ENCODE peak calls at places on chromosome 17, in ten cellular contexts. U, Z, J, W, X, R, B, S, I and N are unnamed samples.

GRCh38 chr17:3970668-3971067 is 6.4 kb upstream of the ATP2A3 start:
- DNase-seq in U (no peak), Z (no peak), J (no peak), W (no peak), X (no peak), R (no peak), B (no peak), S (no peak), I (no peak), N (no peak)

GRCh38 chr17:78781339-78782304 is at the start of gene CYTH1:
- DNase-seq in U (peak; percentile 44), Z (peak; percentile 44), J (no peak), W (peak; percentile 45), X (no peak), R (no peak), B (peak; percentile 86), S (peak; percentile 56), I (no peak), N (peak; percentile 50)

GRCh38 chr17:40464392-40464855 is 21.2 kb downstream of the IGFBP4 start:
- DNase-seq in U (no peak), Z (no peak), J (no peak), W (no peak), X (no peak), R (no peak), B (no peak), S (no peak), I (no peak), N (no peak)

GRCh38 chr17:19021622-19022083 is 17.1 kb upstream of the FAM83G start:
- DNase-seq in U (no peak), Z (no peak), J (no peak), W (peak; percentile 45), X (no peak), R (no peak), B (no peak), S (peak; percentile 60), I (no peak), N (no peak)

GRCh38 chr17:76681222-76682137 is 29.3 kb downstream of the MXRA7 start:
- DNase-seq in U (peak; percentile 78), Z (peak; percentile 76), J (peak; percentile 64), W (peak; percentile 86), X (no peak), R (peak; percentile 68), B (peak; percentile 78), S (peak; percentile 73), I (peak; percentile 49), N (peak; percentile 84)

GRCh38 chr17:57541472-57542394 is 203.4 kb downstream of the CCDC182 start:
- DNase-seq in U (peak; percentile 71), Z (no peak), J (peak; percentile 60), W (peak; percentile 30), X (no peak), R (peak; percentile 94), B (no peak), S (no peak), I (no peak), N (no peak)

GRCh38 chr17:76529224-76529642 is 8.3 kb downstream of the CYGB start:
- DNase-seq in U (no peak), Z (no peak), J (peak; percentile 84), W (peak; percentile 39), X (peak; percentile 66), R (no peak), B (peak; percentile 86), S (no peak), I (peak; percentile 91), N (no peak)

GRCh38 chr17:35103271-35103670 is 16.4 kb downstream of the RAD51D start:
- DNase-seq in U (no peak), Z (no peak), J (no peak), W (no peak), X (no peak), R (no peak), B (no peak), S (no peak), I (no peak), N (no peak)

GRCh38 chr17:27376637-27377547 is 79.4 kb upstream of the KSR1 start:
- DNase-seq in U (no peak), Z (no peak), J (peak; percentile 38), W (peak; percentile 52), X (no peak), R (no peak), B (no peak), S (no peak), I (no peak), N (no peak)

GRCh38 chr17:36877774-36878173 is 59.5 kb upstream of the LHX1 start:
- DNase-seq in U (no peak), Z (no peak), J (no peak), W (no peak), X (no peak), R (no peak), B (no peak), S (no peak), I (no peak), N (no peak)

GRCh38 chr17:81491761-81492160 is 20.8 kb downstream of the ACTG1 start:
- DNase-seq in U (no peak), Z (no peak), J (no peak), W (no peak), X (no peak), R (peak; percentile 61), B (no peak), S (no peak), I (no peak), N (peak; percentile 13)

GRCh38 chr17:60256174-60256573 is 106.4 kb downstream of the CA4 start:
- DNase-seq in U (no peak), Z (no peak), J (no peak), W (no peak), X (no peak), R (no peak), B (no peak), S (no peak), I (no peak), N (no peak)

GRCh38 chr17:82126479-82127314 is 28.7 kb upstream of the FASN start:
- DNase-seq in U (no peak), Z (no peak), J (no peak), W (no peak), X (no peak), R (no peak), B (no peak), S (peak; percentile 62), I (no peak), N (no peak)

GRCh38 chr17:18043491-18043890 is 4.3 kb downstream of the GID4 start:
- DNase-seq in U (no peak), Z (no peak), J (no peak), W (peak; percentile 59), X (no peak), R (no peak), B (no peak), S (no peak), I (no peak), N (no peak)

GRCh38 chr17:39581071-39581831 is 26.5 kb downstream of the NEUROD2 start:
- DNase-seq in U (no peak), Z (no peak), J (no peak), W (no peak), X (no peak), R (no peak), B (no peak), S (no peak), I (no peak), N (no peak)

GRCh38 chr17:7823581-7824001 is 10.4 kb upstream of the KDM6B start:
- DNase-seq in U (no peak), Z (no peak), J (no peak), W (no peak), X (no peak), R (no peak), B (no peak), S (no peak), I (no peak), N (peak; percentile 69)

GRCh38 chr17:49723423-49723822 is 15.7 kb upstream of the SLC35B1 start:
- DNase-seq in U (no peak), Z (no peak), J (no peak), W (no peak), X (no peak), R (no peak), B (no peak), S (no peak), I (no peak), N (no peak)

GRCh38 chr17:40076101-40076498 is 13.3 kb downstream of the THRA start:
- DNase-seq in U (no peak), Z (no peak), J (no peak), W (no peak), X (no peak), R (no peak), B (no peak), S (no peak), I (no peak), N (no peak)

GRCh38 chr17:15038656-15039055 is 226.5 kb downstream of the PMP22 start:
- DNase-seq in U (no peak), Z (no peak), J (peak; percentile 59), W (no peak), X (no peak), R (no peak), B (no peak), S (no peak), I (peak; percentile 29), N (no peak)

GRCh38 chr17:19391432-19391831 is 4.4 kb upstream of the MFAP4 start:
- DNase-seq in U (no peak), Z (no peak), J (no peak), W (no peak), X (no peak), R (no peak), B (no peak), S (no peak), I (no peak), N (no peak)

GRCh38 chr17:77840156-77840555 is 118.3 kb upstream of the TNRC6C start:
- DNase-seq in U (no peak), Z (no peak), J (no peak), W (peak; percentile 38), X (no peak), R (no peak), B (peak; percentile 17), S (no peak), I (no peak), N (no peak)

GRCh38 chr17:70100983-70101382 is 26.0 kb downstream of the KCNJ16 start:
- DNase-seq in U (no peak), Z (no peak), J (peak; percentile 41), W (peak; percentile 36), X (no peak), R (no peak), B (no peak), S (no peak), I (no peak), N (no peak)

GRCh38 chr17:55513885-55514590 is 2.8 kb upstream of the SMIM36 start:
- DNase-seq in U (peak; percentile 45), Z (peak; percentile 71), J (peak; percentile 56), W (peak; percentile 78), X (no peak), R (peak; percentile 38), B (no peak), S (peak; percentile 75), I (peak; percentile 19), N (peak; percentile 57)

GRCh38 chr17:49146620-49147306 is 14.2 kb downstream of the B4GALNT2 start:
- DNase-seq in U (no peak), Z (no peak), J (peak; percentile 96), W (peak; percentile 83), X (no peak), R (no peak), B (no peak), S (no peak), I (peak; percentile 80), N (no peak)

GRCh38 chr17:73720187-73720834 is 76.1 kb upstream of the SDK2 start:
- DNase-seq in U (no peak), Z (no peak), J (no peak), W (no peak), X (no peak), R (peak; percentile 49), B (no peak), S (no peak), I (no peak), N (no peak)